ENCODE peak calls at places on chromosomes 2 and 18, in five cellular contexts. E is SK-N-SH, Z is K562, N is IMR-90, Y is HepG2. F is an unnamed sample.

GRCh38 chr2:203551653-203552250 is 16.7 kb upstream of the RAPH1 start:
- DNase-seq in E (no peak), N (peak; percentile 70), Z (no peak), Y (peak; percentile 30), F (no peak)

GRCh38 chr2:210577263-210578071 is 21.1 kb downstream of the CPS1 start:
- DNase-seq in N (peak; percentile 59), Y (peak; percentile 56), E (peak; percentile 16), Z (peak; percentile 41), F (peak; percentile 1)

GRCh38 chr2:136281281-136282117 is 163.6 kb upstream of the CXCR4 start:
- DNase-seq in Y (no peak), N (no peak), Z (no peak), E (peak; percentile 62), F (peak; percentile 25)

GRCh38 chr2:22995576-22995975 is 389.4 kb upstream of the KLHL29 start:
- DNase-seq in Y (no peak), E (no peak), N (no peak), Z (no peak), F (no peak)

GRCh38 chr2:217911283-217911965 is 91.4 kb downstream of the TNS1 start:
- DNase-seq in E (no peak), N (no peak), Y (no peak), Z (no peak), F (no peak)

GRCh38 chr2:38613126-38613848 is 10.6 kb upstream of the HNRNPLL start:
- DNase-seq in Z (peak; percentile 43), Y (no peak), N (peak; percentile 67), E (no peak), F (no peak)

GRCh38 chr2:38601463-38602135 is 1.1 kb downstream of the HNRNPLL start:
- DNase-seq in Z (peak; percentile 53), E (peak; percentile 32), N (peak; percentile 39), Y (peak; percentile 44), F (no peak)

GRCh38 chr2:181106229-181106628 is 125.8 kb downstream of the UBE2E3 start:
- DNase-seq in N (no peak), Z (no peak), E (peak; percentile 57), Y (no peak), F (no peak)

GRCh38 chr18:42736074-42736473 is 379.4 kb downstream of the RIT2 start:
- DNase-seq in E (no peak), Y (no peak), N (no peak), Z (no peak), F (no peak)

GRCh38 chr18:76922107-76922506 is 99.8 kb downstream of the ZNF236 start:
- DNase-seq in E (peak; percentile 83), Z (peak; percentile 22), N (peak; percentile 58), Y (peak; percentile 22), F (peak; percentile 26)

GRCh38 chr2:85939136-85939535 is 50.3 kb upstream of the ST3GAL5 start:
- DNase-seq in E (no peak), N (no peak), Z (no peak), Y (no peak), F (no peak)

GRCh38 chr2:173126819-173127218 is 51.2 kb downstream of the MAP3K20 start:
- DNase-seq in E (no peak), N (peak; percentile 62), Z (no peak), Y (no peak), F (no peak)

GRCh38 chr2:144224446-144224845 is 295.5 kb downstream of the ZEB2 start:
- DNase-seq in N (no peak), Z (no peak), Y (no peak), E (no peak), F (no peak)

GRCh38 chr2:240983361-240983995 is 14.9 kb upstream of the SNED1 start:
- DNase-seq in E (peak; percentile 76), Y (no peak), Z (peak; percentile 35), N (peak; percentile 16), F (no peak)

GRCh38 chr2:9498210-9498609 is 23.9 kb downstream of the IAH1 start:
- DNase-seq in Z (no peak), Y (no peak), E (no peak), N (no peak), F (no peak)

GRCh38 chr18:13218376-13219011 is at the start of gene LDLRAD4:
- DNase-seq in E (peak; percentile 77), Z (no peak), Y (no peak), N (no peak), F (no peak)

GRCh38 chr18:8895987-8896619 is 190.7 kb downstream of the MTCL1 start:
- DNase-seq in N (peak; percentile 88), E (no peak), Z (no peak), Y (no peak), F (no peak)

GRCh38 chr2:219531639-219532377 is 11.8 kb downstream of the CHPF start:
- DNase-seq in Y (no peak), N (no peak), Z (no peak), E (no peak), F (no peak)

GRCh38 chr2:42567389-42567788 is 1.0 kb upstream of the MTA3 start:
- DNase-seq in Z (no peak), N (peak; percentile 81), Y (no peak), E (no peak), F (no peak)

GRCh38 chr2:218301176-218301819 is 9.0 kb upstream of the TMBIM1 start:
- DNase-seq in Z (peak; percentile 89), Y (peak; percentile 90), E (peak; percentile 74), N (peak; percentile 82), F (peak; percentile 82)

GRCh38 chr18:35376393-35376741 is 770 bp downstream of the ZNF396 start:
- DNase-seq in Z (peak; percentile 71), N (no peak), Y (no peak), E (peak; percentile 65), F (no peak)

GRCh38 chr2:162704496-162704895 is 134.1 kb downstream of the KCNH7 start:
- DNase-seq in Y (no peak), E (no peak), Z (no peak), N (no peak), F (no peak)

GRCh38 chr2:164617466-164617865 is 3.8 kb downstream of the GRB14 start:
- DNase-seq in Z (no peak), E (no peak), Y (no peak), N (no peak), F (no peak)

GRCh38 chr2:38610851-38611801 is 8.4 kb upstream of the HNRNPLL start:
- DNase-seq in Y (peak; percentile 95), Z (no peak), N (peak; percentile 77), E (no peak), F (peak; percentile 52)

GRCh38 chr18:3265564-3266033 is 3.7 kb downstream of the MYL12B start:
- DNase-seq in E (no peak), N (peak; percentile 75), Y (peak; percentile 52), Z (peak; percentile 59), F (no peak)
- TF ChIP-seq MXI1 in E (no peak), N (no peak), Y (no peak), Z (no peak), F (no peak)

GRCh38 chr2:20515293-20516220 is 68.7 kb downstream of the RHOB start:
- DNase-seq in Z (no peak), Y (no peak), N (no peak), E (no peak), F (no peak)
- TF ChIP-seq MXI1 in Z (no peak), Y (no peak), N (no peak), E (no peak), F (no peak)

DNA sequence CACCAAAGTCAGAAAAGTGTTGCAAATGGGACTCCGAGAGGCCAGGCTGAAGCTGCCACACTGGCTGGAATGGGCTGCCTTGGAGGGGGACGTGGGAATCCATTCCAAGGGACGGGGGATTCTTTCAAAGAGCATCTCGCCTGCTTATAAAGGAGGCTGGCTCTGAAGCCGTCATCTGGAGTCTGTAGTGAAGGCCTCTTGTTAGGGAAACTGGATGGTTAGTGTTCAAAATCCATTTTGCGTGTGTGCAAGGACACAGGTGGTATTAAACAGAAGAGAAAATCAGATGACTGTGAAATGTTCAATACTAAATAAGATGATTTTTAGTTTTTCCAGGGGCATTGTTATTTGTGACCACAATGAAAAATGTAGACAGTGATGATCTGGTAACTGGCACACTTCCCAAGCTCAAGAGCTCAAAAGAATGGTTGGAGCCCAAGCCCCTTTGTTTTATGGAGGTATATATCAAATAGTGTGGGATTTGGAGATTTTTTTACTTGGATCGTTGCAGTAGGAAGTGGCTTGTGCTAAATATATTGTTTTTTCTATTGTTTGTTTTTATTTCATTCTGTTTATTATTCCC is 825 bp downstream of the FAM228B start:
- DNase-seq in Y (no peak), Z (no peak), N (peak; percentile 34), E (no peak), F (no peak)
- TF ChIP-seq MXI1 in Y (no peak), Z (no peak), N (no peak), E (no peak), F (no peak)

DNA sequence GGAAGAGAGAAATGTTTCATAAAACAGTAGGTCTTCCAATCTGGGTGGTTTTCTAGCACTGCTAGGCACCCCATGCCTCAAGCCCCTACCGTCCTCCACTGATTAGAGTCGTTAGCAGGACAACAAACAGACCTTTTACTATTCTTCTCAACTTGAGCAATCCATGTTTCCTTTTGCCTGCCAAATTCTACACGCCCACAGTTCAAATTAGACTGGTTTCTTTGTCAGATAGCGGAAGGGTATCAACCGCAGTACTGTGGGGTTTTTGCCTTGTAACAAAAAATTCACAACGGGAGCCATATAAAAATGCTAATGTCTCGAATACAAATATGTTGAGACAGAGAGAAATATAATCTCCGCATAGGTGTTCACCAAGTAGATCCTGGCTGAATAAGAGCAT is 59.9 kb downstream of the VIT start:
- DNase-seq in Z (no peak), N (no peak), Y (peak; percentile 13), E (no peak), F (no peak)
- TF ChIP-seq MXI1 in Z (no peak), N (no peak), Y (no peak), E (no peak), F (no peak)

DNA sequence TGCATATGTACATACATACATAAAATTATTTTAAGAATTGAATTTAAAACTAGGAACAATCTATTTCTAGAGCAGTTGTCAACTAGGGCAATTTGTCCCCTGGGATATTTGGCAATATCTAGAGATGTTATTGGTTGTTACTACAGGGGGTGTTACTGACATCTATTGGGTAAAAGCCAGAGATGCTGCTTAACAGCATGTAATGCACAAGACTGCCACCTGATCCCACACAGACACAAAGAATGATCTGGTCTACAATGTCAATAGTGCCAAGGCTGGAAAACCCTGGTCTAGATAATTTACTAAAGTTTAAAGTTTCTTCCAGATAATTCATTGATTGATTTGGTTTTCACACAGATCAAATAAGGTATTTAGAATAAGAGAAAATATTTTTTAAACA is 185.3 kb downstream of the NYAP2 start:
- DNase-seq in Y (no peak), Z (no peak), E (peak; percentile 53), N (no peak), F (no peak)
- TF ChIP-seq MXI1 in Y (no peak), Z (no peak), E (no peak), N (no peak), F (no peak)

DNA sequence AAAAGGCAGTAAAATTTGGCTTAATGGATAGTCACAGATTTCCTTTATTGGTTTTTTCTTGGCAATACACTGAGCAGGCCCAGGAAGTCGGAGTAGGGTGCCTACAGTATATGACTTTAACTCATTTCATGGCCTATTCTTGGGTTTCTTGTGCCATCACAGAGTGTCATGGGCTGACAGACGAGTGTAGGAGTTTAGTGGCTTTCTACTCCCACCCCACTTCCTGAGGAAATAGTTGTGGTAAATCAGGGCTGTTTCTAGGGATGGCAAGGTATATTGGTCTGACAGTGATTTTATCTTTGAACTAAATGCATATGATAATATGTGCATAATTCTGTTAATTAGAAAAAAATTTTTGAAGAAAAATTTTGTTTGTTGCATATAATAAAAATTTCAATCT is 100.1 kb downstream of the PLCL1 start:
- DNase-seq in N (no peak), Y (no peak), Z (no peak), E (no peak), F (peak; percentile 31)
- TF ChIP-seq MXI1 in N (no peak), Y (no peak), Z (no peak), E (no peak), F (no peak)